ENCODE peak calls at places on chromosomes 12 and 14, in five cellular contexts. One of them, this sample, is unnamed.

GRCh38 chr12:65665817-65666216 is 158.5 kb upstream of the HMGA2 start:
- DNase-seq in DMS153: no peak
- DNase-seq in activated naive CD8-positive, alpha-beta T cell treated with anti-CD3 and anti-CD28 coated beads, Interleukin-2, amount 50 U/mL, for 16 hours: no peak
- DNase-seq in IMR-90: no peak
- DNase-seq in NCI-H1105: no peak
- DNase-seq in this sample: no peak

GRCh38 chr12:27940756-27941402 is 31.7 kb downstream of the PTHLH start:
- DNase-seq in DMS153: peak; percentile 62
- DNase-seq in activated naive CD8-positive, alpha-beta T cell treated with anti-CD3 and anti-CD28 coated beads, Interleukin-2, amount 50 U/mL, for 16 hours: peak; percentile 41
- DNase-seq in IMR-90: peak; percentile 82
- DNase-seq in NCI-H1105: peak; percentile 27
- DNase-seq in this sample: no peak

GRCh38 chr14:33556382-33557121 is 394.3 kb downstream of the EGLN3 start:
- DNase-seq in DMS153: no peak
- DNase-seq in activated naive CD8-positive, alpha-beta T cell treated with anti-CD3 and anti-CD28 coated beads, Interleukin-2, amount 50 U/mL, for 16 hours: no peak
- DNase-seq in IMR-90: no peak
- DNase-seq in NCI-H1105: no peak
- DNase-seq in this sample: peak; percentile 35

GRCh38 chr12:9667403-9667802 is 2.1 kb upstream of the CLEC2D start:
- DNase-seq in DMS153: no peak
- DNase-seq in activated naive CD8-positive, alpha-beta T cell treated with anti-CD3 and anti-CD28 coated beads, Interleukin-2, amount 50 U/mL, for 16 hours: no peak
- DNase-seq in IMR-90: no peak
- DNase-seq in NCI-H1105: no peak
- DNase-seq in this sample: no peak

GRCh38 chr14:95518045-95518751 is 1.7 kb upstream of the SYNE3 start:
- DNase-seq in DMS153: no peak
- DNase-seq in activated naive CD8-positive, alpha-beta T cell treated with anti-CD3 and anti-CD28 coated beads, Interleukin-2, amount 50 U/mL, for 16 hours: no peak
- DNase-seq in IMR-90: peak; percentile 57
- DNase-seq in NCI-H1105: peak; percentile 69
- DNase-seq in this sample: no peak

GRCh38 chr12:45648070-45648469 is 81.4 kb upstream of the ARID2 start:
- DNase-seq in DMS153: no peak
- DNase-seq in activated naive CD8-positive, alpha-beta T cell treated with anti-CD3 and anti-CD28 coated beads, Interleukin-2, amount 50 U/mL, for 16 hours: no peak
- DNase-seq in IMR-90: no peak
- DNase-seq in NCI-H1105: no peak
- DNase-seq in this sample: no peak

GRCh38 chr14:59126714-59127436 is 61.6 kb upstream of the DAAM1 start:
- DNase-seq in DMS153: peak; percentile 55
- DNase-seq in activated naive CD8-positive, alpha-beta T cell treated with anti-CD3 and anti-CD28 coated beads, Interleukin-2, amount 50 U/mL, for 16 hours: no peak
- DNase-seq in IMR-90: peak; percentile 64
- DNase-seq in NCI-H1105: peak; percentile 43
- DNase-seq in this sample: no peak

GRCh38 chr12:68971404-68971803 is 38.4 kb upstream of the CPM start:
- DNase-seq in DMS153: no peak
- DNase-seq in activated naive CD8-positive, alpha-beta T cell treated with anti-CD3 and anti-CD28 coated beads, Interleukin-2, amount 50 U/mL, for 16 hours: no peak
- DNase-seq in IMR-90: peak; percentile 82
- DNase-seq in NCI-H1105: no peak
- DNase-seq in this sample: peak; percentile 21

GRCh38 chr12:117900561-117900960 is 68.2 kb downstream of the KSR2 start:
- DNase-seq in DMS153: no peak
- DNase-seq in activated naive CD8-positive, alpha-beta T cell treated with anti-CD3 and anti-CD28 coated beads, Interleukin-2, amount 50 U/mL, for 16 hours: no peak
- DNase-seq in IMR-90: peak; percentile 8
- DNase-seq in NCI-H1105: no peak
- DNase-seq in this sample: no peak

GRCh38 chr12:69546693-69547438 is 38.4 kb upstream of the CCT2 start:
- DNase-seq in DMS153: no peak
- DNase-seq in activated naive CD8-positive, alpha-beta T cell treated with anti-CD3 and anti-CD28 coated beads, Interleukin-2, amount 50 U/mL, for 16 hours: no peak
- DNase-seq in IMR-90: no peak
- DNase-seq in NCI-H1105: no peak
- DNase-seq in this sample: no peak

GRCh38 chr12:59699408-59700144 is 103.7 kb downstream of the SLC16A7 start:
- DNase-seq in DMS153: no peak
- DNase-seq in activated naive CD8-positive, alpha-beta T cell treated with anti-CD3 and anti-CD28 coated beads, Interleukin-2, amount 50 U/mL, for 16 hours: no peak
- DNase-seq in IMR-90: peak; percentile 86
- DNase-seq in NCI-H1105: no peak
- DNase-seq in this sample: peak; percentile 66

GRCh38 chr12:27207626-27208413 is 36.3 kb upstream of the STK38L start:
- DNase-seq in DMS153: no peak
- DNase-seq in activated naive CD8-positive, alpha-beta T cell treated with anti-CD3 and anti-CD28 coated beads, Interleukin-2, amount 50 U/mL, for 16 hours: no peak
- DNase-seq in IMR-90: peak; percentile 45
- DNase-seq in NCI-H1105: no peak
- DNase-seq in this sample: no peak

GRCh38 chr12:29403991-29404390 is 23.0 kb upstream of the ERGIC2 start:
- DNase-seq in DMS153: no peak
- DNase-seq in activated naive CD8-positive, alpha-beta T cell treated with anti-CD3 and anti-CD28 coated beads, Interleukin-2, amount 50 U/mL, for 16 hours: no peak
- DNase-seq in IMR-90: no peak
- DNase-seq in NCI-H1105: no peak
- DNase-seq in this sample: no peak

GRCh38 chr12:111438501-111438900 is 32.8 kb downstream of the SH2B3 start:
- DNase-seq in DMS153: no peak
- DNase-seq in activated naive CD8-positive, alpha-beta T cell treated with anti-CD3 and anti-CD28 coated beads, Interleukin-2, amount 50 U/mL, for 16 hours: peak; percentile 30
- DNase-seq in IMR-90: peak; percentile 51
- DNase-seq in NCI-H1105: peak; percentile 40
- DNase-seq in this sample: no peak

GRCh38 chr12:3137814-3138445 is 60.8 kb downstream of the TSPAN9 start:
- DNase-seq in DMS153: no peak
- DNase-seq in activated naive CD8-positive, alpha-beta T cell treated with anti-CD3 and anti-CD28 coated beads, Interleukin-2, amount 50 U/mL, for 16 hours: no peak
- DNase-seq in IMR-90: no peak
- DNase-seq in NCI-H1105: no peak
- DNase-seq in this sample: no peak

GRCh38 chr14:77151918-77152588 is 10.5 kb upstream of the ZDHHC22 start:
- DNase-seq in DMS153: peak; percentile 62
- DNase-seq in activated naive CD8-positive, alpha-beta T cell treated with anti-CD3 and anti-CD28 coated beads, Interleukin-2, amount 50 U/mL, for 16 hours: no peak
- DNase-seq in IMR-90: peak; percentile 28
- DNase-seq in NCI-H1105: peak; percentile 45
- DNase-seq in this sample: no peak

GRCh38 chr12:38156497-38157245 is 159.9 kb upstream of the ALG10B start:
- DNase-seq in DMS153: no peak
- DNase-seq in activated naive CD8-positive, alpha-beta T cell treated with anti-CD3 and anti-CD28 coated beads, Interleukin-2, amount 50 U/mL, for 16 hours: no peak
- DNase-seq in IMR-90: no peak
- DNase-seq in NCI-H1105: no peak
- DNase-seq in this sample: no peak

GRCh38 chr14:34465069-34465859 is 3.2 kb upstream of the SPTSSA start:
- DNase-seq in DMS153: peak; percentile 59
- DNase-seq in activated naive CD8-positive, alpha-beta T cell treated with anti-CD3 and anti-CD28 coated beads, Interleukin-2, amount 50 U/mL, for 16 hours: no peak
- DNase-seq in IMR-90: peak; percentile 33
- DNase-seq in NCI-H1105: no peak
- DNase-seq in this sample: no peak

GRCh38 chr12:11500222-11500860 is 105.0 kb upstream of the PRB2 start:
- DNase-seq in DMS153: no peak
- DNase-seq in activated naive CD8-positive, alpha-beta T cell treated with anti-CD3 and anti-CD28 coated beads, Interleukin-2, amount 50 U/mL, for 16 hours: peak; percentile 37
- DNase-seq in IMR-90: peak; percentile 50
- DNase-seq in NCI-H1105: peak; percentile 57
- DNase-seq in this sample: no peak

GRCh38 chr12:93415723-93416464 is 25.9 kb downstream of the UBE2N start:
- DNase-seq in DMS153: no peak
- DNase-seq in activated naive CD8-positive, alpha-beta T cell treated with anti-CD3 and anti-CD28 coated beads, Interleukin-2, amount 50 U/mL, for 16 hours: no peak
- DNase-seq in IMR-90: peak; percentile 77
- DNase-seq in NCI-H1105: no peak
- DNase-seq in this sample: peak; percentile 47

GRCh38 chr12:96237465-96238077 is 43.4 kb downstream of the ELK3 start:
- DNase-seq in DMS153: no peak
- DNase-seq in activated naive CD8-positive, alpha-beta T cell treated with anti-CD3 and anti-CD28 coated beads, Interleukin-2, amount 50 U/mL, for 16 hours: no peak
- DNase-seq in IMR-90: peak; percentile 97
- DNase-seq in NCI-H1105: no peak
- DNase-seq in this sample: peak; percentile 95

GRCh38 chr12:98355933-98356332 is 159.5 kb upstream of the TMPO start:
- DNase-seq in DMS153: no peak
- DNase-seq in activated naive CD8-positive, alpha-beta T cell treated with anti-CD3 and anti-CD28 coated beads, Interleukin-2, amount 50 U/mL, for 16 hours: no peak
- DNase-seq in IMR-90: no peak
- DNase-seq in NCI-H1105: no peak
- DNase-seq in this sample: no peak

GRCh38 chr12:3236345-3237153 is 159.4 kb downstream of the TSPAN9 start:
- DNase-seq in DMS153: no peak
- DNase-seq in activated naive CD8-positive, alpha-beta T cell treated with anti-CD3 and anti-CD28 coated beads, Interleukin-2, amount 50 U/mL, for 16 hours: no peak
- DNase-seq in IMR-90: peak; percentile 72
- DNase-seq in NCI-H1105: no peak
- DNase-seq in this sample: no peak

GRCh38 chr12:14148489-14149240 is 167.3 kb upstream of the GRIN2B start:
- DNase-seq in DMS153: no peak
- DNase-seq in activated naive CD8-positive, alpha-beta T cell treated with anti-CD3 and anti-CD28 coated beads, Interleukin-2, amount 50 U/mL, for 16 hours: no peak
- DNase-seq in IMR-90: no peak
- DNase-seq in NCI-H1105: no peak
- DNase-seq in this sample: no peak

GRCh38 chr12:68106160-68106559 is 53.4 kb downstream of the IFNG start:
- DNase-seq in DMS153: no peak
- DNase-seq in activated naive CD8-positive, alpha-beta T cell treated with anti-CD3 and anti-CD28 coated beads, Interleukin-2, amount 50 U/mL, for 16 hours: no peak
- DNase-seq in IMR-90: no peak
- DNase-seq in NCI-H1105: no peak
- DNase-seq in this sample: peak; percentile 11

GRCh38 chr14:99609245-99610117 is 5.5 kb upstream of the CCDC85C start:
- DNase-seq in DMS153: no peak
- DNase-seq in activated naive CD8-positive, alpha-beta T cell treated with anti-CD3 and anti-CD28 coated beads, Interleukin-2, amount 50 U/mL, for 16 hours: no peak
- DNase-seq in IMR-90: peak; percentile 33
- DNase-seq in NCI-H1105: no peak
- DNase-seq in this sample: no peak

GRCh38 chr14:55104051-55104954 is 24.7 kb upstream of the LGALS3 start:
- DNase-seq in DMS153: no peak
- DNase-seq in activated naive CD8-positive, alpha-beta T cell treated with anti-CD3 and anti-CD28 coated beads, Interleukin-2, amount 50 U/mL, for 16 hours: no peak
- DNase-seq in IMR-90: no peak
- DNase-seq in NCI-H1105: no peak
- DNase-seq in this sample: no peak

GRCh38 chr14:106372870-106373657 is 846.7 kb downstream of the TMEM121 start:
- DNase-seq in DMS153: peak; percentile 43
- DNase-seq in activated naive CD8-positive, alpha-beta T cell treated with anti-CD3 and anti-CD28 coated beads, Interleukin-2, amount 50 U/mL, for 16 hours: peak; percentile 59
- DNase-seq in IMR-90: no peak
- DNase-seq in NCI-H1105: peak; percentile 87
- DNase-seq in this sample: no peak

GRCh38 chr14:63039800-63040380 is 5.4 kb downstream of the KCNH5 start:
- DNase-seq in DMS153: no peak
- DNase-seq in activated naive CD8-positive, alpha-beta T cell treated with anti-CD3 and anti-CD28 coated beads, Interleukin-2, amount 50 U/mL, for 16 hours: no peak
- DNase-seq in IMR-90: peak; percentile 84
- DNase-seq in NCI-H1105: peak; percentile 42
- DNase-seq in this sample: no peak

GRCh38 chr12:120598674-120599463 is 17.7 kb upstream of the POP5 start:
- DNase-seq in DMS153: no peak
- DNase-seq in activated naive CD8-positive, alpha-beta T cell treated with anti-CD3 and anti-CD28 coated beads, Interleukin-2, amount 50 U/mL, for 16 hours: no peak
- DNase-seq in IMR-90: peak; percentile 26
- DNase-seq in NCI-H1105: no peak
- DNase-seq in this sample: peak; percentile 9

GRCh38 chr14:100767788-100768536 is 41.3 kb downstream of the DLK1 start:
- DNase-seq in DMS153: no peak
- DNase-seq in activated naive CD8-positive, alpha-beta T cell treated with anti-CD3 and anti-CD28 coated beads, Interleukin-2, amount 50 U/mL, for 16 hours: no peak
- DNase-seq in IMR-90: no peak
- DNase-seq in NCI-H1105: no peak
- DNase-seq in this sample: no peak

GRCh38 chr12:3607039-3607719 is 116.2 kb downstream of the PRMT8 start:
- DNase-seq in DMS153: no peak
- DNase-seq in activated naive CD8-positive, alpha-beta T cell treated with anti-CD3 and anti-CD28 coated beads, Interleukin-2, amount 50 U/mL, for 16 hours: no peak
- DNase-seq in IMR-90: no peak
- DNase-seq in NCI-H1105: no peak
- DNase-seq in this sample: no peak

GRCh38 chr12:57340104-57340503 is 89.1 kb upstream of the STAC3 start:
- DNase-seq in DMS153: no peak
- DNase-seq in activated naive CD8-positive, alpha-beta T cell treated with anti-CD3 and anti-CD28 coated beads, Interleukin-2, amount 50 U/mL, for 16 hours: no peak
- DNase-seq in IMR-90: peak; percentile 87
- DNase-seq in NCI-H1105: no peak
- DNase-seq in this sample: peak; percentile 22

GRCh38 chr14:105411985-105412767 is 7.5 kb upstream of the MTA1 start:
- DNase-seq in DMS153: no peak
- DNase-seq in activated naive CD8-positive, alpha-beta T cell treated with anti-CD3 and anti-CD28 coated beads, Interleukin-2, amount 50 U/mL, for 16 hours: no peak
- DNase-seq in IMR-90: no peak
- DNase-seq in NCI-H1105: no peak
- DNase-seq in this sample: no peak

GRCh38 chr12:27957366-27957765 is 15.2 kb downstream of the PTHLH start:
- DNase-seq in DMS153: no peak
- DNase-seq in activated naive CD8-positive, alpha-beta T cell treated with anti-CD3 and anti-CD28 coated beads, Interleukin-2, amount 50 U/mL, for 16 hours: no peak
- DNase-seq in IMR-90: no peak
- DNase-seq in NCI-H1105: no peak
- DNase-seq in this sample: no peak

This sample was measured in GM04503.